ENCODE peak calls at places on chromosomes 3 and 15, in five cellular contexts. One of them, this sample, is unnamed. For H3K4me1, the result is how much of the 10 kb centered on the place peaks cover.

GRCh38 chr3:153210116-153210515 is 48.1 kb downstream of the RAP2B start:
- DNase-seq in adrenal gland: no peak
- DNase-seq in upper lobe of right lung: no peak
- DNase-seq in iPS DF 6.9: no peak
- DNase-seq in stomach: no peak
- DNase-seq in this sample: no peak

GRCh38 chr3:6928064-6928463 is 67.1 kb downstream of the GRM7 start:
- DNase-seq in iPS DF 6.9: no peak
- DNase-seq in stomach: peak
- DNase-seq in adrenal gland: no peak
- DNase-seq in upper lobe of right lung: no peak
- DNase-seq in this sample: no peak

GRCh38 chr3:53682807-53683206 is 163.4 kb downstream of the CHDH start:
- DNase-seq in adrenal gland: no peak
- DNase-seq in iPS DF 6.9: no peak
- DNase-seq in stomach: no peak
- DNase-seq in upper lobe of right lung: no peak
- DNase-seq in this sample: no peak

GRCh38 chr15:88992912-88993376 is 79.8 kb upstream of the MFGE8 start:
- DNase-seq in upper lobe of right lung: no peak
- DNase-seq in stomach: no peak
- DNase-seq in iPS DF 6.9: no peak
- DNase-seq in adrenal gland: no peak
- DNase-seq in this sample: no peak

GRCh38 chr3:135918600-135918999 is 46.9 kb upstream of the PPP2R3A start:
- DNase-seq in iPS DF 6.9: no peak
- DNase-seq in stomach: no peak
- DNase-seq in adrenal gland: no peak
- DNase-seq in upper lobe of right lung: no peak
- DNase-seq in this sample: no peak

GRCh38 chr3:197083486-197083885 is 53.9 kb upstream of the MELTF start:
- DNase-seq in adrenal gland: peak
- DNase-seq in upper lobe of right lung: no peak
- DNase-seq in iPS DF 6.9: no peak
- DNase-seq in stomach: no peak
- DNase-seq in this sample: no peak

GRCh38 chr15:68366314-68366713 is 65.6 kb downstream of the ITGA11 start:
- DNase-seq in adrenal gland: no peak
- DNase-seq in iPS DF 6.9: no peak
- DNase-seq in stomach: no peak
- DNase-seq in upper lobe of right lung: no peak
- DNase-seq in this sample: no peak

GRCh38 chr3:41668366-41668765 is 293.5 kb downstream of the ULK4 start:
- DNase-seq in iPS DF 6.9: no peak
- DNase-seq in upper lobe of right lung: no peak
- DNase-seq in adrenal gland: no peak
- DNase-seq in stomach: no peak
- DNase-seq in this sample: no peak

GRCh38 chr15:74184582-74185091 is 11.1 kb downstream of the ISLR start:
- DNase-seq in iPS DF 6.9: no peak
- DNase-seq in adrenal gland: no peak
- DNase-seq in upper lobe of right lung: no peak
- DNase-seq in stomach: no peak
- DNase-seq in this sample: no peak

GRCh38 chr3:157023211-157023610 is 136.7 kb downstream of the CCNL1 start:
- DNase-seq in adrenal gland: no peak
- DNase-seq in iPS DF 6.9: no peak
- DNase-seq in stomach: no peak
- DNase-seq in upper lobe of right lung: no peak
- DNase-seq in this sample: no peak

GRCh38 chr3:148178508-148178907 is 519.2 kb upstream of the AGTR1 start:
- DNase-seq in upper lobe of right lung: no peak
- DNase-seq in iPS DF 6.9: no peak
- DNase-seq in stomach: no peak
- DNase-seq in adrenal gland: no peak
- DNase-seq in this sample: no peak

GRCh38 chr3:118628704-118629341 is 405.8 kb downstream of the IGSF11 start:
- DNase-seq in adrenal gland: peak
- DNase-seq in stomach: peak
- DNase-seq in iPS DF 6.9: peak
- DNase-seq in upper lobe of right lung: no peak
- DNase-seq in this sample: no peak

GRCh38 chr15:38605744-38606143 is 41.1 kb upstream of the RASGRP1 start:
- DNase-seq in iPS DF 6.9: no peak
- DNase-seq in upper lobe of right lung: no peak
- DNase-seq in stomach: no peak
- DNase-seq in adrenal gland: no peak
- DNase-seq in this sample: no peak

DNA sequence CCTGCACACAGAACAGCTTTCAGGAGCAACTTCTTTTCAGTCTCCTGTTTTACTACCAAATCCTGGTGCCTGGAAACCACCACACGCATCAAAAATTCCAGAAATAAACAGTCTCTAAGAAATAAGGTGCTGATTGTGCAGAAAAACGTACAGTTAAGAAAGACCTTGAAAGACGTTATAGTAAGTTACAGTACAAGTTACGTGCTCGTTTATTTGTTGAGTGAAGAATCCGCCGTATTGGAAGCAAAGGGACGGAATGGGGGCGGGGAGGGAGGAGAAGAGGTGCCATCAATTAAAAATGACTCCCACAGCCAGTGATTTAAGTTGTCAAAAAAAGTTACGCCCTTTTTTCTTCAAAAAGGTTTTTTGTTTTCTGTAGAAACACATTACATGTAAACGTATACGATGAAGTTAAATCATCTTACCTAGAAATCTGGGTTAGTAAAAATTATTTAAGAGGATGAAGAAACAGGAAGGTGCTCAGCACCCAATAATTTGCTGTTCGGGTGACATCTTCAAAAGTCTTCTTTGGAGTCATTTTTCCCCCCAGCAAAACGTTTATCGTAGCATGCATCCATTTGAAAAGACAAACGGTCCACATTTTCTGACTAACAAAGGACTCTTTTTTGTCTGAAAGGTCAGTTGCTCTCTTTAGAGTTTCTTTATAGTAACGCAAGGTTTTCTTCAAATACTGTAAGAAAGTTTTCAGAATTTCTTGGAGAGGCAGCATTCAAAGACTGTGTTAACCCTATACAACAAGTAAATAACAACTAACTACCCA is 782 bp upstream of the UACA start:
- DNase-seq in upper lobe of right lung: no peak
- DNase-seq in adrenal gland: no peak
- DNase-seq in iPS DF 6.9: no peak
- DNase-seq in stomach: no peak
- DNase-seq in this sample: no peak
- H3K4me1 ChIP-seq in upper lobe of right lung: under half
- H3K4me1 ChIP-seq in adrenal gland: under half
- H3K4me1 ChIP-seq in iPS DF 6.9: under half
- H3K4me1 ChIP-seq in stomach: under half
- H3K4me1 ChIP-seq in this sample: under half

GRCh38 chr3:8619548-8619947 is 25.1 kb downstream of the SSUH2 start:
- DNase-seq in stomach: no peak
- DNase-seq in iPS DF 6.9: no peak
- DNase-seq in upper lobe of right lung: no peak
- DNase-seq in adrenal gland: no peak
- DNase-seq in this sample: no peak

GRCh38 chr3:8621141-8621540 is 23.5 kb downstream of the SSUH2 start:
- DNase-seq in iPS DF 6.9: no peak
- DNase-seq in adrenal gland: no peak
- DNase-seq in upper lobe of right lung: no peak
- DNase-seq in stomach: no peak
- DNase-seq in this sample: no peak

GRCh38 chr3:8621872-8622271 is 22.7 kb downstream of the SSUH2 start:
- DNase-seq in adrenal gland: no peak
- DNase-seq in iPS DF 6.9: no peak
- DNase-seq in stomach: peak
- DNase-seq in upper lobe of right lung: no peak
- DNase-seq in this sample: no peak

GRCh38 chr3:8617921-8618320 is 26.7 kb downstream of the SSUH2 start:
- DNase-seq in iPS DF 6.9: no peak
- DNase-seq in upper lobe of right lung: no peak
- DNase-seq in stomach: peak
- DNase-seq in adrenal gland: no peak
- DNase-seq in this sample: no peak

GRCh38 chr3:8618950-8619349 is 25.6 kb downstream of the SSUH2 start:
- DNase-seq in adrenal gland: no peak
- DNase-seq in iPS DF 6.9: no peak
- DNase-seq in stomach: peak
- DNase-seq in upper lobe of right lung: no peak
- DNase-seq in this sample: no peak
- H3K27ac ChIP-seq in adrenal gland: no peak
- H3K27ac ChIP-seq in iPS DF 6.9: no peak
- H3K27ac ChIP-seq in stomach: no peak
- H3K27ac ChIP-seq in upper lobe of right lung: no peak
- H3K27ac ChIP-seq in this sample: no peak

DNA sequence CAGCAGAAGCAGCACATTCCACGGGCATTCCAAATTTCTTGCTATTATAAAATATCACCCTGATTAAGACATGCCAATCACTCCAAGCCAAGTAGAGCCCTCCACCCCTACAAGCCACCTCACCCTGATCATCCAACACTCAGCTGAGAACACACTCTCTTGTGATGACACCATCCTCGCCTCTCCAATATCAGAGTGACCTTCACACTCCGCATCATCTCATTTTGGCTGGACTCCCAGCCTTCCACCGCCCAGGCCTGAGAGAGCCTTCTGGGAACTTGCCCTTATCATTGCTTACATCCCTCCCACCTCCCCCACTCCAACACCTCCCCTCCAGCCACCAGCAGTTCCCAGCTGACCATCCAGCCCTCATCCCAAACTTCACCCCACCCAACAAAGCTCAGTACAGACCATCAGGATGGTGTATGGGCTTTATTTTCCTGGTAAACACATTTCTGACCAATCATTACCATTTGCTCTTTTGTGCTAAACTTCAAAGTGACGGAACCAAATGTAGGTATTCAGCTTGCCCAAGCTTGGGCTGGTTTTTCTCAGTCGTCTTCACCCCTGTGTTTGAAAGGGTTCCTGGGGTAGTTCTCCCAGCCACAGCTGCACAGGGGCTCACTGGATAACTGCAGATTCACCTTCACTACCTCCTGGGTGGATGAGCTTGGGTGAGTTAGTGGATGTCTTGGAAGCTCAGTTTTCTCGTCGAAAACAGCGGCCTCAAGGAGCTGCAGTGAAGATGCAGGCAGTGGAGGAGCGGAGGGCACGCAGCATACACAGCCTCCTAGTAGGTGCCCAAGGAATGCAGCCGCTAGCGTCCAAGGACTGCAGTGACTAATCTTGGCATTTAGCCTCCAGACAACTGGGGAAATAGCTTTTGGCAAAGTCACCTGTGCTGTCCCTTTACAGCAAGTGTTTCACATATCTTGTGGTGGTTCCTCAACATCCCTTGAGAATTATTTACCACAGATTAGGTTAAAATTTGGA is 115.1 kb downstream of the LIPC start:
- DNase-seq in stomach: peak
- DNase-seq in iPS DF 6.9: no peak
- DNase-seq in adrenal gland: peak
- DNase-seq in upper lobe of right lung: peak
- DNase-seq in this sample: no peak
- H3K4me1 ChIP-seq in stomach: under half
- H3K4me1 ChIP-seq in iPS DF 6.9: under half
- H3K4me1 ChIP-seq in adrenal gland: under half
- H3K4me1 ChIP-seq in upper lobe of right lung: under half
- H3K4me1 ChIP-seq in this sample: under half

GRCh38 chr15:56654216-56654615 is 79.1 kb downstream of the ZNF280D start:
- DNase-seq in adrenal gland: no peak
- DNase-seq in upper lobe of right lung: no peak
- DNase-seq in iPS DF 6.9: no peak
- DNase-seq in stomach: no peak
- DNase-seq in this sample: no peak
- H3K27ac ChIP-seq in adrenal gland: no peak
- H3K27ac ChIP-seq in upper lobe of right lung: no peak
- H3K27ac ChIP-seq in iPS DF 6.9: no peak
- H3K27ac ChIP-seq in stomach: no peak
- H3K27ac ChIP-seq in this sample: no peak

GRCh38 chr3:186844908-186845307 is 2.4 kb downstream of the ADIPOQ start:
- DNase-seq in iPS DF 6.9: no peak
- DNase-seq in stomach: no peak
- DNase-seq in adrenal gland: no peak
- DNase-seq in upper lobe of right lung: no peak
- DNase-seq in this sample: no peak
- H3K4me1 ChIP-seq in iPS DF 6.9: under half
- H3K4me1 ChIP-seq in stomach: under half
- H3K4me1 ChIP-seq in adrenal gland: under half
- H3K4me1 ChIP-seq in upper lobe of right lung: under half
- H3K4me1 ChIP-seq in this sample: under half

DNA sequence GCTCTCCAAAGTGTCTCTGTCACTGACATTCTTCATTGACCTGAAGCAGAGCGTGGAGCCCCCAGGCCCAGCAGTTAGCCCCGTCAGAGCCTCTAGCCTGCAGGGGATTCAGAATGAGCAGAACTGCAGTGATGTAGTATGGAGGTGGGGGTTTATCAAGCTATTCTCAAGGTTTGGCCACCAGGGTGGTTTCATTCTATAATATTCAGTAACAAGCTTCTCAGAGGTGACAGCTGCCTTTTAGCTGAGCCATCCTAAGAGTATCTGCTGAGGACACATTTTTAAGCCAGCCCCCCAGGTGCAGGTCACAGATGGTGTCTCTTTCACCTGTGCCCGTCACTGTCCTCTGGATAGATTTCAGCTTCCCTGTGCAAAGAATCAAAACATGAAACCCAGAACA is 31.9 kb downstream of the CMTM7 start:
- DNase-seq in iPS DF 6.9: no peak
- DNase-seq in adrenal gland: no peak
- DNase-seq in stomach: no peak
- DNase-seq in upper lobe of right lung: no peak
- DNase-seq in this sample: no peak
- H3K27ac ChIP-seq in iPS DF 6.9: no peak
- H3K27ac ChIP-seq in adrenal gland: no peak
- H3K27ac ChIP-seq in stomach: peak
- H3K27ac ChIP-seq in upper lobe of right lung: peak
- H3K27ac ChIP-seq in this sample: peak

DNA sequence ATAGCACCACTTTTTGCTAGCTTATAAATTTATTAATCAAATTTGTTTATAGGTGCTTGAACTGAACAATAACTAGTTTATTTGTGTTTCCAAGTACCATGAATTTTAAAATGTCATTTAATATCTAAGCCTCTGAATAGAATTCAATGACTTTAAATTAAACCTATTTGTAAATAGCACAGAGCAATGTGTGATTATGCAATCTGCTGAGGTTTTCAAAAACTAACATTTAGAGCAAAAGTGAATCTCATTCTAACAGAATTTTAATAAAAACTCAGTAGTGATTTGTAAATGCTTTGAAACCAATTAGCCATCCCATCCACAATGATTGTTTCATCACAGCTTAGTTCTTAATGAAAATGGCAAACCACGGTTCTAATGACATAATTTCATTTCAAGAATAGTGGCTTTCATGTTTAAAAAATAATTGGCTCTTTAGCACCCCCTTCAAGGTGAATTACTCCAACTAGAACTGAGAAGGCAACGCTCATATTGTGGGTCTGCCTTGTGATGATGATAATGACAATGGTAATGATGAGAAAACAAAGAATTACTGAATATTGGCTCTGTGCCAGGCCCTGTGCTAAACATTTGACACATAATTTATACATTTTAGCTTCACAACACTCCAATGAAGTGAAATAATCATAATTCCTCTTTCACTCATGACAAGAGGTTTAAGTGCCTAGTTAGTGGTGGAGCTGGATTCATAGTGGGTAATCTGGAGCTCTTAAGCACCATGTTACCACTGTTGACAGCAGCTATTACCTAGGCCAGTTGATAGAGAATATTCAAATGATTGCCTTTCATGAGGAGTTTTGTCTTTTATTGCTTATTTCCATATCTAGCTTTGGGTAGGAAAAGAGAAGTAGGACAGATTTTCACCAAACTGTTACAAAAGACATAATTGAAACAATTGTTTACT is 145.7 kb downstream of the RBMS3 start:
- DNase-seq in iPS DF 6.9: no peak
- DNase-seq in adrenal gland: no peak
- DNase-seq in stomach: no peak
- DNase-seq in upper lobe of right lung: no peak
- DNase-seq in this sample: no peak
- H3K4me1 ChIP-seq in iPS DF 6.9: under half
- H3K4me1 ChIP-seq in adrenal gland: under half
- H3K4me1 ChIP-seq in stomach: under half
- H3K4me1 ChIP-seq in upper lobe of right lung: under half
- H3K4me1 ChIP-seq in this sample: under half

This sample was measured in lower lobe of right lung.